ENCODE peak calls at places on chromosomes 4 and X, in five cellular contexts. Z is anterior cingulate cortex, Q is neural progenitor cell, X is NCI-H774, V is LHCN-M2. W is an unnamed sample.
A peak's percentile ranks its signal among the peaks of the same experiment; 100 is the strongest.

GRCh38 chr4:5998333-5998936 is 19.8 kb downstream of the C4orf50 start:
- DNase-seq in Z (peak; percentile 43), Q (peak; percentile 90), X (peak; percentile 52), V (peak; percentile 50), W (peak; percentile 59)

GRCh38 chr4:53713296-53713695 is 122.0 kb upstream of the LNX1 start:
- DNase-seq in Z (no peak), Q (no peak), X (no peak), V (no peak), W (no peak)

GRCh38 chr4:151267822-151268535 is 9.0 kb upstream of the PRSS48 start:
- DNase-seq in Z (no peak), Q (no peak), X (no peak), V (no peak), W (no peak)

GRCh38 chrX:114959729-114960128 is 57.7 kb downstream of the IL13RA2 start:
- DNase-seq in Z (no peak), Q (peak; percentile 9), X (no peak), V (no peak), W (no peak)

GRCh38 chr4:125360727-125361126 is 46.0 kb downstream of the FAT4 start:
- DNase-seq in Z (no peak), Q (no peak), X (no peak), V (no peak), W (no peak)

GRCh38 chr4:75924309-75924708 is 16.5 kb downstream of the NAAA start:
- DNase-seq in Z (no peak), Q (no peak), X (peak; percentile 76), V (no peak), W (no peak)

GRCh38 chr4:101201421-101201820 is 145.9 kb downstream of the PPP3CA start:
- DNase-seq in Z (no peak), Q (no peak), X (no peak), V (no peak), W (no peak)

GRCh38 chrX:149572743-149573142 is 14.5 kb downstream of the MAGEA9B start:
- DNase-seq in Z (no peak), Q (no peak), X (no peak), V (peak; percentile 2), W (no peak)

GRCh38 chr4:53307819-53308773 is 57.8 kb downstream of the SCFD2 start:
- DNase-seq in Z (no peak), Q (no peak), X (no peak), V (no peak), W (no peak)

GRCh38 chr4:155535802-155536454 is 130.7 kb upstream of the GUCY1A1 start:
- DNase-seq in Z (no peak), Q (no peak), X (no peak), V (no peak), W (no peak)

GRCh38 chr4:120682981-120683380 is 239.5 kb downstream of the PRDM5 start:
- DNase-seq in Z (no peak), Q (no peak), X (no peak), V (no peak), W (no peak)

W was measured in left ventricle myocardium superior.